ENCODE peak calls at places on chromosomes 3 and 15, in eight cellular contexts. B is K562, Z is stomach, C is endothelial cell of umbilical vein, T is suprapubic skin, D is transverse colon, P is sigmoid colon, L is breast epithelium. M is an unnamed sample.

GRCh38 chr3:36907911-36908646 is 36.8 kb downstream of the TRANK1 start:
- DNase-seq in B (no peak), Z (peak; percentile 66), C (peak; percentile 90), T (no peak), D (peak; percentile 86), P (peak; percentile 72), L (no peak), M (peak; percentile 66)

GRCh38 chr3:172343979-172344378 is 104.3 kb downstream of the GHSR start:
- DNase-seq in B (no peak), Z (no peak), C (no peak), T (no peak), D (no peak), P (no peak), L (no peak), M (no peak)

GRCh38 chr3:99638244-99638948 is at the start of gene COL8A1:
- DNase-seq in B (no peak), Z (no peak), C (peak; percentile 94), T (peak; percentile 83), D (peak; percentile 23), P (peak; percentile 87), L (peak; percentile 54), M (peak; percentile 8)

GRCh38 chr15:80003934-80004472 is 33.0 kb upstream of the BCL2A1 start:
- DNase-seq in B (no peak), Z (no peak), C (no peak), T (no peak), D (no peak), P (no peak), L (no peak), M (no peak)

GRCh38 chr3:54967586-54968244 is 39.9 kb upstream of the LRTM1 start:
- DNase-seq in B (no peak), Z (no peak), C (no peak), T (no peak), D (no peak), P (no peak), L (no peak), M (no peak)

GRCh38 chr3:176514297-176514696 is 683.0 kb downstream of the TBL1XR1 start:
- DNase-seq in B (peak; percentile 82), Z (no peak), C (peak; percentile 73), T (no peak), D (no peak), P (no peak), L (no peak), M (peak; percentile 17)

GRCh38 chr3:146903927-146904326 is 298.8 kb upstream of the PLSCR5 start:
- DNase-seq in B (no peak), Z (no peak), C (peak; percentile 36), T (no peak), D (no peak), P (peak; percentile 77), L (no peak), M (peak; percentile 55)

GRCh38 chr3:53682807-53683206 is 163.4 kb downstream of the CHDH start:
- DNase-seq in B (no peak), Z (no peak), C (no peak), T (no peak), D (no peak), P (no peak), L (no peak), M (no peak)

GRCh38 chr3:11522953-11523792 is 120.5 kb downstream of the VGLL4 start:
- DNase-seq in B (no peak), Z (no peak), C (peak; percentile 84), T (no peak), D (no peak), P (peak; percentile 54), L (no peak), M (no peak)

GRCh38 chr3:117454236-117454635 is 744.7 kb downstream of the TUSC7 start:
- DNase-seq in B (no peak), Z (no peak), C (no peak), T (no peak), D (no peak), P (no peak), L (no peak), M (no peak)

GRCh38 chr3:13016083-13016725 is 57.0 kb downstream of the IQSEC1 start:
- DNase-seq in B (peak; percentile 42), Z (peak; percentile 57), C (no peak), T (no peak), D (peak; percentile 82), P (peak; percentile 81), L (peak; percentile 50), M (no peak)

GRCh38 chr15:88472225-88472624 is 4.7 kb downstream of the MRPS11 start:
- DNase-seq in B (no peak), Z (no peak), C (no peak), T (no peak), D (no peak), P (no peak), L (no peak), M (no peak)

GRCh38 chr3:194046995-194047681 is 88.8 kb upstream of the HES1 start:
- DNase-seq in B (no peak), Z (peak; percentile 85), C (peak; percentile 48), T (no peak), D (peak; percentile 66), P (peak; percentile 80), L (no peak), M (peak; percentile 54)

GRCh38 chr15:67107014-67107812 is 41.8 kb downstream of the SMAD3 start:
- DNase-seq in B (peak; percentile 44), Z (peak; percentile 82), C (peak; percentile 97), T (no peak), D (peak; percentile 77), P (peak; percentile 92), L (peak; percentile 68), M (peak; percentile 71)

GRCh38 chr3:111311126-111311525 is 230.9 kb upstream of the CD96 start:
- DNase-seq in B (no peak), Z (no peak), C (no peak), T (no peak), D (no peak), P (no peak), L (no peak), M (no peak)

DNA sequence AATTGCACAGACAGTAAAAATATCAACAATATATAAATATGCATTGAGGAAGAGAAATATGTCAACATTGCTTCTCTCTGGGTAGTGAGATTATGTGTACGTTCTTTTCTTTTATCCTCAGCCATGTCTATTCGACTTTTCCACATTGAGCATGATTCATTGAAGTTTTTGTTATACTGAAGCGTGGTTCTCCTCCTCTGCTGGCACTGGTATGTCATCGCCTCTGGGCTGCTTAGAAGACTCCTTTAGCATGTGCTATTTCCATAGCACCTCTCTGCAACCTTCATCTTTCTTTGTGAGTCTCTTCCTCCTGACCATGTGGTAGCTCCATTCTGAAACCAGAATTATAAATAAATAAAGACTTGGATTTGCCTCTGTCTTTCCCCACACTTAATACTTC is 65.8 kb upstream of the AKAP13 start:
- DNase-seq in B (no peak), Z (no peak), C (no peak), T (no peak), D (no peak), P (no peak), L (no peak), M (no peak)
- TF ChIP-seq POLR2A in B (no peak), Z (no peak), C (no peak), T (no peak), D (no peak), P (no peak), L (no peak), M (no peak)

DNA sequence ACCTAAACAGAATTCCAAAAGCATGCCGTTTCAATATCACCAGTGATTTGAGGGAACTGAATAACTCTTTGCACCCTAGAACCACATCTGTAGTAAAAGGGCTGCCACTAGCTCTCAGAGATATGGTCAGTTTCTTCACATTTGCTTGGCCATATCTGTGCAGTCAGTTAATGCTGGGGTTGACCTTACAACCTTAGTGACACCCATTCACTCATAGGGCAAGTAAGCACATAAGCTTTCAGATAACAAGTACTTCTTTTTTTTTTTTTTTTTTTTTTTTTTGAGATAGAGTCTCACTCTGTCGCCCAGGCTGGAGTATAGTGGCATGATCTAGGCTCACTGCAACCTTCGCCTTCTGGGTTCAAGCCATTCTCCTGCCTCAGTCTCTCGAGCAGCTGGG is 20.4 kb upstream of the FSIP1 start:
- DNase-seq in B (no peak), Z (no peak), C (no peak), T (no peak), D (no peak), P (no peak), L (no peak), M (no peak)
- H3K36me3 ChIP-seq in B (no peaks in the 10 kb centered on the region), Z (no peaks in the 10 kb centered on the region), C (no peaks in the 10 kb centered on the region), T (no peaks in the 10 kb centered on the region), D (no peaks in the 10 kb centered on the region), P (no peaks in the 10 kb centered on the region), L (no peaks in the 10 kb centered on the region), M (no peaks in the 10 kb centered on the region)

GRCh38 chr3:49023775-49024174 is 1.9 kb downstream of the NDUFAF3 start:
- DNase-seq in B (no peak), Z (no peak), C (no peak), T (no peak), D (no peak), P (no peak), L (no peak), M (no peak)

GRCh38 chr3:49020335-49021212 is 1.3 kb upstream of the NDUFAF3 start:
- DNase-seq in B (peak; percentile 38), Z (peak; percentile 75), C (peak; percentile 23), T (peak; percentile 87), D (peak; percentile 75), P (peak; percentile 81), L (peak; percentile 66), M (no peak)

GRCh38 chr3:49021213-49021812 is 608 bp upstream of the NDUFAF3 start:
- DNase-seq in B (no peak), Z (peak; percentile 100), C (peak; percentile 98), T (peak; percentile 100), D (peak; percentile 100), P (peak; percentile 99), L (peak; percentile 99), M (peak; percentile 99)

GRCh38 chr3:49022751-49023171 is 840 bp downstream of the NDUFAF3 start:
- DNase-seq in B (no peak), Z (no peak), C (no peak), T (no peak), D (no peak), P (peak; percentile 70), L (no peak), M (no peak)

GRCh38 chr3:49021813-49022720 is at the start of gene NDUFAF3:
- DNase-seq in B (peak; percentile 74), Z (peak; percentile 95), C (peak; percentile 93), T (peak; percentile 96), D (peak; percentile 95), P (peak; percentile 96), L (peak; percentile 95), M (peak; percentile 87)
- TF ChIP-seq POLR2AphosphoS5 in B (peak; percentile 50), Z (peak; percentile 96), C (peak; percentile 86), T (no peak), D (peak; percentile 93), P (peak; percentile 95), L (peak; percentile 92), M (peak; percentile 48)

GRCh38 chr3:157542711-157543485 is 39.7 kb upstream of the VEPH1 start:
- DNase-seq in B (no peak), Z (peak; percentile 81), C (peak; percentile 61), T (peak; percentile 89), D (peak; percentile 83), P (peak; percentile 86), L (peak; percentile 74), M (peak; percentile 59)

GRCh38 chr3:157540656-157541055 is 37.4 kb upstream of the VEPH1 start:
- DNase-seq in B (no peak), Z (no peak), C (no peak), T (no peak), D (no peak), P (no peak), L (no peak), M (no peak)

GRCh38 chr3:157544501-157545139 is 41.4 kb upstream of the VEPH1 start:
- DNase-seq in B (no peak), Z (no peak), C (no peak), T (no peak), D (no peak), P (no peak), L (no peak), M (no peak)

GRCh38 chr3:157543491-157544035 is 40.3 kb upstream of the VEPH1 start:
- DNase-seq in B (no peak), Z (no peak), C (no peak), T (no peak), D (no peak), P (no peak), L (no peak), M (no peak)

GRCh38 chr3:157541506-157542236 is 38.5 kb upstream of the VEPH1 start:
- DNase-seq in B (no peak), Z (no peak), C (no peak), T (no peak), D (no peak), P (no peak), L (no peak), M (no peak)
- TF ChIP-seq POLR2A in B (no peak), Z (no peak), C (no peak), T (no peak), D (no peak), P (no peak), L (no peak), M (no peak)

M was measured in prostate gland.